ENCODE peak calls at places on chromosomes 6 and 20, in four cellular contexts. R is NCI-H1105 treated with DMSO at 0.1 percent for 48 hours, B is amygdala, M is memory B cell. F is an unnamed sample.

GRCh38 chr6:138586638-138587037 is 87.3 kb upstream of the NHSL1 start:
- DNase-seq in R (no peak), B (no peak), M (no peak), F (no peak)

GRCh38 chr6:44219053-44219814 is 2.5 kb downstream of the MYMX start:
- DNase-seq in R (peak), B (peak), M (peak), F (peak)

GRCh38 chr20:13307562-13308163 is 86.6 kb downstream of the ISM1 start:
- DNase-seq in R (no peak), B (no peak), M (no peak), F (no peak)

GRCh38 chr20:31890646-31891045 is 20.2 kb downstream of the TTLL9 start:
- DNase-seq in R (no peak), B (no peak), M (no peak), F (no peak)

GRCh38 chr6:118507636-118508035 is 40.5 kb upstream of the PLN start:
- DNase-seq in R (no peak), B (no peak), M (no peak), F (no peak)

GRCh38 chr6:109453594-109454482 is 1.7 kb downstream of the MICAL1 start:
- DNase-seq in R (peak), B (no peak), M (no peak), F (no peak)

GRCh38 chr6:142857609-142858195 is 87.3 kb downstream of the HIVEP2 start:
- DNase-seq in R (no peak), B (no peak), M (no peak), F (no peak)

GRCh38 chr6:40328376-40328987 is 258.7 kb downstream of the LRFN2 start:
- DNase-seq in R (peak), B (no peak), M (no peak), F (no peak)

GRCh38 chr20:35111141-35111888 is 18.7 kb upstream of the TRPC4AP start:
- DNase-seq in R (no peak), B (no peak), M (no peak), F (no peak)

GRCh38 chr6:40482532-40482931 is 104.6 kb downstream of the LRFN2 start:
- DNase-seq in R (no peak), B (peak), M (no peak), F (no peak)

GRCh38 chr20:40010483-40010882 is 678.6 kb downstream of the MAFB start:
- DNase-seq in R (no peak), B (no peak), M (no peak), F (no peak)

GRCh38 chr6:168054663-168055560 is 24.1 kb downstream of the FRMD1 start:
- DNase-seq in R (no peak), B (no peak), M (no peak), F (no peak)

GRCh38 chr6:21883528-21883927 is 290.0 kb downstream of the SOX4 start:
- DNase-seq in R (no peak), B (no peak), M (no peak), F (no peak)

GRCh38 chr6:44332585-44332984 is 9.9 kb upstream of the SPATS1 start:
- DNase-seq in R (no peak), B (no peak), M (no peak), F (no peak)

GRCh38 chr6:34053721-34054120 is 92.2 kb downstream of the GRM4 start:
- DNase-seq in R (no peak), B (no peak), M (no peak), F (no peak)

GRCh38 chr6:18260448-18261106 is 3.8 kb downstream of the DEK start:
- DNase-seq in R (no peak), B (no peak), M (no peak), F (no peak)

GRCh38 chr6:18323935-18324707 is 59.8 kb upstream of the DEK start:
- DNase-seq in R (peak), B (no peak), M (no peak), F (no peak)

GRCh38 chr6:32840604-32841246 is 2.2 kb upstream of the TAP2 start:
- DNase-seq in R (no peak), B (no peak), M (no peak), F (no peak)

GRCh38 chr6:5135783-5136376 is 50.7 kb downstream of the PPP1R3G start:
- DNase-seq in R (peak), B (no peak), M (no peak), F (no peak)

GRCh38 chr20:61788343-61788742 is 277.3 kb downstream of the TAF4 start:
- DNase-seq in R (no peak), B (no peak), M (no peak), F (no peak)

GRCh38 chr6:26516481-26517427 is 16.7 kb downstream of the BTN1A1 start:
- DNase-seq in R (no peak), B (no peak), M (no peak), F (no peak)

GRCh38 chr6:52364480-52365166 is 2.7 kb downstream of the PAQR8 start:
- DNase-seq in R (no peak), B (no peak), M (no peak), F (no peak)

GRCh38 chr6:148973809-148974208 is 227.0 kb downstream of the UST start:
- DNase-seq in R (peak), B (no peak), M (no peak), F (no peak)

GRCh38 chr6:43770417-43771209 is 602 bp downstream of the VEGFA start:
- DNase-seq in R (peak), B (peak), M (peak), F (no peak)

GRCh38 chr6:13243033-13243432 is 85.3 kb downstream of the TBC1D7 start:
- DNase-seq in R (no peak), B (no peak), M (no peak), F (no peak)

GRCh38 chr6:90343581-90343980 is 46.9 kb upstream of the BACH2 start:
- DNase-seq in R (no peak), B (no peak), M (no peak), F (no peak)

GRCh38 chr6:138817799-138818198 is 21.9 kb downstream of the ECT2L start:
- DNase-seq in R (peak), B (no peak), M (no peak), F (no peak)

GRCh38 chr6:112939543-112939942 is 592.4 kb downstream of the RFPL4B start:
- DNase-seq in R (peak), B (no peak), M (no peak), F (no peak)

GRCh38 chr6:37033255-37033654 is 27.8 kb downstream of the FGD2 start:
- DNase-seq in R (no peak), B (no peak), M (no peak), F (no peak)